ENCODE peak calls at places on chromosomes 11 and 22, in five cellular contexts. Z is endothelial cell, I is PC-3, S is cardiac fibroblast, L is GM12865. Y is an unnamed sample.

GRCh38 chr11:119339581-119340334 is 925 bp downstream of the C1QTNF5 start:
- DNase-seq in Z (peak; percentile 80), S (peak; percentile 48), L (no peak), I (peak; percentile 47), Y (no peak)

GRCh38 chr22:37016134-37016910 is 2.9 kb downstream of the TST start:
- DNase-seq in Z (no peak), L (no peak), S (no peak), I (no peak), Y (no peak)

GRCh38 chr11:102267602-102268001 is 49.7 kb upstream of the BIRC3 start:
- DNase-seq in Z (no peak), S (peak; percentile 54), I (peak; percentile 81), L (no peak), Y (no peak)

GRCh38 chr11:75298191-75298590 is 53.3 kb downstream of the ARRB1 start:
- DNase-seq in S (no peak), Z (no peak), L (no peak), I (peak; percentile 74), Y (no peak)

GRCh38 chr11:123560001-123560400 is 94.4 kb downstream of the SCN3B start:
- DNase-seq in S (peak; percentile 75), I (no peak), L (no peak), Z (no peak), Y (no peak)

GRCh38 chr11:3165152-3165705 is at the start of gene OSBPL5:
- DNase-seq in Z (peak; percentile 60), I (peak; percentile 69), S (peak; percentile 53), L (no peak), Y (no peak)

GRCh38 chr22:46612341-46612903 is 7.8 kb upstream of the GRAMD4 start:
- DNase-seq in L (no peak), Z (no peak), S (no peak), I (no peak), Y (no peak)

GRCh38 chr11:19953342-19953741 is 206.9 kb downstream of the DBX1 start:
- DNase-seq in S (peak; percentile 85), L (no peak), Z (peak; percentile 30), I (no peak), Y (no peak)

GRCh38 chr22:50674606-50675552 is 2.3 kb downstream of the SHANK3 start:
- DNase-seq in S (no peak), L (no peak), Z (peak; percentile 53), I (peak; percentile 73), Y (no peak)

GRCh38 chr11:34464591-34465036 is 25.9 kb downstream of the CAT start:
- DNase-seq in S (no peak), Z (no peak), L (no peak), I (no peak), Y (no peak)

GRCh38 chr11:62427630-62428233 is 8.9 kb downstream of the SCGB1A1 start:
- DNase-seq in Z (no peak), S (peak; percentile 42), I (peak; percentile 35), L (peak; percentile 52), Y (no peak)

GRCh38 chr11:46658259-46658658 is 40.9 kb downstream of the ATG13 start:
- DNase-seq in I (no peak), L (no peak), S (peak; percentile 85), Z (no peak), Y (no peak)

GRCh38 chr11:35102267-35102666 is 36.7 kb upstream of the CD44 start:
- DNase-seq in L (no peak), S (no peak), Z (no peak), I (no peak), Y (no peak)

GRCh38 chr22:29524440-29525191 is 28.9 kb downstream of the THOC5 start:
- DNase-seq in S (peak; percentile 37), Z (peak; percentile 51), I (peak; percentile 26), L (peak; percentile 46), Y (no peak)
- TF ChIP-seq CTCF in S (peak; percentile 47), Z (peak; percentile 12), I (peak; percentile 55), L (peak; percentile 60), Y (no peak)

GRCh38 chr11:82225930-82226329 is 507.7 kb downstream of the FAM181B start:
- DNase-seq in Z (no peak), I (no peak), L (no peak), S (no peak), Y (no peak)
- TF ChIP-seq CTCF in Z (no peak), I (no peak), L (no peak), S (no peak), Y (no peak)

GRCh38 chr11:65425105-65425970 is 2.7 kb downstream of the NEAT1 start:
- DNase-seq in S (peak; percentile 77), I (peak; percentile 77), Z (no peak), L (peak; percentile 84), Y (no peak)
- TF ChIP-seq CTCF in S (no peak), I (peak; percentile 6), Z (no peak), L (no peak), Y (no peak)

DNA sequence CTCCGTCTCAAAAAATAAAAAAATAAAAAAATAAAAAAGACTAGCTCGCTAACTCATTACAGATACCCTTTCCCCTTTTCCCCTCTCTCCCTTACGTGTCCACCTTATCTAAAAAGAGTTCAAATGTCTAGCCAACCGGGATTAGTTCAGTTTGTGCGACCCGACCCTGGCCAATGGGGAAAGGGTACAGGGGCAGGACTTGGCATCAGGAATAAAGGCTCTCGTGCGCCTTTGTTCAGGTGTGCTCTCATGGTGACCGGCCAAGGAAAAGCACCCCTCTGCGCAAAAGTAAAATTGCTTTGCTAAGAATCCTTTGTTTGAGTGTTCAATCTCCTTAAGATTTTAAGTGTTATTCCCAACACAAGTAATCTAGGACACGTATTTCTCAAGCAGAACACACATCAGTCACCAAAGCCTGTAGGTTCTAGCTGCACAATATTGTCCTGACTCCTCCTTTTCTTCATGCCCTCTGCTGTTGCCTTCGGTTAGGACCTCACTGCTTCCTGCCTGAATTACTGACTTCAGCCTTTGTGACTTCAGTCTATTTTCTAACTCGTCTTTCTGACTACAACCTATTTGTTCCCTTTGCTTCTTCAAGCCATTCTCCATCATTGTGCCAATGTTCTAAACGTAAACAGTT is 20.7 kb upstream of the CECR2 start:
- DNase-seq in I (no peak), Z (no peak), S (no peak), L (no peak), Y (no peak)
- TF ChIP-seq CTCF in I (no peak), Z (no peak), S (no peak), L (no peak), Y (no peak)

GRCh38 chr11:70503878-70504240 is 105.5 kb downstream of the CTTN start:
- DNase-seq in S (no peak), Z (peak; percentile 33), L (peak; percentile 44), I (no peak), Y (no peak)
- TF ChIP-seq CTCF in S (no peak), Z (no peak), L (peak; percentile 2), I (peak; percentile 61), Y (no peak)

GRCh38 chr11:31340903-31341572 is 28.5 kb downstream of the DCDC1 start:
- DNase-seq in Z (peak; percentile 43), I (peak; percentile 50), L (peak; percentile 46), S (peak; percentile 57), Y (no peak)
- TF ChIP-seq CTCF in Z (peak; percentile 75), I (peak; percentile 70), L (peak; percentile 70), S (peak; percentile 69), Y (no peak)

DNA sequence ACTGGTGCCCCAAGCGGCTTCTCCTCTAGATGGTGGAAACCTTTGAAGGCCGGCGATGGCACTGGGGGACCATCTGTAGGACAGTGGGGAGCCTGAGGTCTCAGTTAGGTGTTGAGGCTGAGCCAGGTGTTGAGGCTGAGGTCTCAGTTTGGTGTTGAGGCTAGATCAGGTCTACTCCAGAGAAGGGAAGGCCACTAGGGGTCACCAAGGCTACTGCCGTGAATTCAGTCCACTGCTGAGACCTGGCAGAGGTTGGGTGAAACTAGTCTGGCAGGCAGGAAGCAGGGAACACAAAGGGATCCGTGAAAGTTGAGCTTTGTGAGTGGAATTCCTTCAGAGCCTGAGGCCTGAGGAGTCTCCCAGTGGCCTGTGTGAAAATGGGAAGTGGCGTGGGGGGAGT is 123.8 kb upstream of the FGF3 start:
- DNase-seq in Z (no peak), L (no peak), I (peak; percentile 60), S (no peak), Y (no peak)
- TF ChIP-seq CTCF in Z (peak; percentile 5), L (no peak), I (peak; percentile 61), S (no peak), Y (no peak)

DNA sequence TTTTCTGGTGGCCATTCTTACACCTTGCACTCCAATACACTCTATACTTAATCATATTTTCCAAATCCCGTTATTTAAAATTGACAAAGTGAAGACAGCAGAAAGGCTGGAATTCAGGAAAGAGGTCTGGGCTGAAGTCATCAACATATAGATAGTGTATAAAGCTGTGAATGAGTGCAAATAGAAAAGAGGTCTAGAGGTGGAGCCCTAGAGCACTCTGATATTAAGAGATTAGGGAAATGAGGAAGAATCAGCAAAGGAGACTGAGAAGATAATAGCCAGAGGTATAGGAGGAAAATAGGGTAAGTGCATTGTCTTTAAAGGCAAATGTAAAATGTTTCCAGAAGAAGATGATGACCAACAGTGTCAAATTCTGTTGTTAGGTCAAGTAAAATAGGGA is 7.9 kb downstream of the CTR9 start:
- DNase-seq in S (no peak), Z (no peak), I (peak; percentile 25), L (no peak), Y (no peak)
- TF ChIP-seq CTCF in S (peak; percentile 18), Z (no peak), I (peak; percentile 55), L (no peak), Y (no peak)